ENCODE peak calls at places on chromosomes 5 and 9, in six cellular contexts. E is stimulated activated CD4-positive, alpha-beta T cell treated with anti-CD3 and anti-CD28 coated beads, Interleukin-4, amount 100 ng/mL, for 4 hours; J is iPS-NIHi11; T is RWPE1; B is ELR; U is left ventricle myocardium inferior. C is an unnamed sample.

GRCh38 chr5:53109041-53109435 is 519 bp downstream of the MOCS2 start:
- DNase-seq in E (no peak), J (no peak), T (peak), B (peak), U (no peak), C (peak)

GRCh38 chr9:22813520-22813919 is 366.9 kb downstream of the DMRTA1 start:
- DNase-seq in E (no peak), J (peak), T (no peak), B (peak), U (no peak), C (peak)

GRCh38 chr9:33167949-33168535 is 906 bp upstream of the B4GALT1 start:
- DNase-seq in E (no peak), J (no peak), T (no peak), B (peak), U (no peak), C (no peak)

GRCh38 chr5:153476767-153477166 is 13.7 kb upstream of the GRIA1 start:
- DNase-seq in E (no peak), J (no peak), T (peak), B (peak), U (no peak), C (peak)

GRCh38 chr9:134384811-134385479 is 58.7 kb downstream of the RXRA start:
- DNase-seq in E (no peak), J (no peak), T (no peak), B (peak), U (no peak), C (no peak)

GRCh38 chr5:80884086-80884813 is 75.9 kb upstream of the RASGRF2 start:
- DNase-seq in E (no peak), J (no peak), T (no peak), B (no peak), U (no peak), C (no peak)

GRCh38 chr9:120109242-120109641 is 470.7 kb downstream of the CDK5RAP2 start:
- DNase-seq in E (no peak), J (peak), T (peak), B (peak), U (no peak), C (no peak)

GRCh38 chr9:129178983-129179382 is 922 bp upstream of the IER5L start:
- DNase-seq in E (no peak), J (peak), T (no peak), B (no peak), U (no peak), C (peak)

GRCh38 chr9:4982720-4983482 is 2.2 kb upstream of the JAK2 start:
- DNase-seq in E (no peak), J (no peak), T (no peak), B (no peak), U (no peak), C (no peak)

GRCh38 chr5:157431544-157432200 is 28.3 kb upstream of the NIPAL4 start:
- DNase-seq in E (peak), J (no peak), T (peak), B (peak), U (no peak), C (peak)

GRCh38 chr9:4507731-4508130 is 17.5 kb downstream of the SLC1A1 start:
- DNase-seq in E (no peak), J (no peak), T (no peak), B (no peak), U (no peak), C (no peak)